ENCODE peak calls at places on chromosomes 16 and 17, in five cellular contexts. B is HCT116, R is HepG2, J is GM12878, Q is K562. F is an unnamed sample.

GRCh38 chr17:81513669-81514484 is 1.3 kb upstream of the ACTG1 start:
- DNase-seq in Q (peak; percentile 47), R (peak; percentile 72), B (no peak), J (no peak), F (no peak)

GRCh38 chr16:24717411-24717810 is 12.0 kb upstream of the TNRC6A start:
- DNase-seq in R (no peak), B (no peak), J (no peak), Q (no peak), F (no peak)

GRCh38 chr17:63365366-63366237 is 80.5 kb downstream of the CYB561 start:
- DNase-seq in B (no peak), Q (no peak), J (no peak), R (no peak), F (no peak)

GRCh38 chr16:66150691-66151090 is 215.8 kb upstream of the CDH5 start:
- DNase-seq in R (no peak), Q (no peak), B (no peak), J (no peak), F (no peak)

GRCh38 chr16:18800674-18801196 is 614 bp downstream of the ARL6IP1 start:
- DNase-seq in J (no peak), R (no peak), Q (peak; percentile 29), B (no peak), F (no peak)

GRCh38 chr16:74226361-74226979 is 70.1 kb upstream of the PSMD7 start:
- DNase-seq in B (peak; percentile 16), Q (peak; percentile 8), R (no peak), J (no peak), F (no peak)

GRCh38 chr16:56950881-56951771 is 10.6 kb upstream of the CETP start:
- DNase-seq in Q (peak; percentile 65), B (no peak), R (peak; percentile 61), J (no peak), F (peak; percentile 40)

GRCh38 chr16:48075398-48075797 is 80.4 kb downstream of the ABCC12 start:
- DNase-seq in B (no peak), J (no peak), R (peak; percentile 14), Q (no peak), F (no peak)

GRCh38 chr17:49508891-49509587 is 13.9 kb downstream of the NGFR start:
- DNase-seq in R (no peak), J (no peak), B (no peak), Q (no peak), F (no peak)

GRCh38 chr16:77502448-77502847 is 67.6 kb upstream of the ADAMTS18 start:
- DNase-seq in Q (no peak), R (no peak), B (no peak), J (no peak), F (no peak)

GRCh38 chr17:45784583-45785372 is 658 bp downstream of the CRHR1 start:
- DNase-seq in J (no peak), B (no peak), R (peak; percentile 24), Q (peak; percentile 64), F (no peak)

GRCh38 chr16:57473906-57474305 is 11.4 kb downstream of the POLR2C start:
- DNase-seq in Q (no peak), J (no peak), R (no peak), B (no peak), F (no peak)

GRCh38 chr16:58243528-58244004 is 45.7 kb upstream of the CSNK2A2 start:
- DNase-seq in R (no peak), B (no peak), J (peak; percentile 91), Q (peak; percentile 70), F (no peak)

GRCh38 chr17:38341035-38341721 is 2.6 kb downstream of the GPR179 start:
- DNase-seq in Q (no peak), R (peak; percentile 47), J (no peak), B (no peak), F (no peak)

GRCh38 chr17:30565073-30565935 is 88.1 kb downstream of the GOSR1 start:
- DNase-seq in R (no peak), B (no peak), J (no peak), Q (no peak), F (no peak)

GRCh38 chr16:52912565-52913173 is 140.0 kb downstream of the CHD9NB start:
- DNase-seq in R (peak; percentile 78), J (peak; percentile 11), Q (peak; percentile 64), B (peak; percentile 55), F (peak; percentile 81)

GRCh38 chr16:5017678-5017969 is 16.1 kb downstream of the NAGPA start:
- DNase-seq in R (no peak), B (no peak), J (no peak), Q (no peak), F (no peak)

GRCh38 chr16:3029499-3030127 is 5.8 kb downstream of the THOC6 start:
- DNase-seq in J (no peak), B (no peak), R (no peak), Q (peak; percentile 80), F (no peak)

GRCh38 chr16:20906225-20906870 is 5.8 kb downstream of the LYRM1 start:
- DNase-seq in J (no peak), R (no peak), Q (no peak), B (no peak), F (no peak)

GRCh38 chr17:51590071-51590470 is 329.7 kb downstream of the UTP18 start:
- DNase-seq in J (no peak), B (no peak), R (no peak), Q (no peak), F (no peak)

GRCh38 chr17:39150795-39151679 is at the start of gene PLXDC1:
- DNase-seq in B (no peak), J (no peak), R (no peak), Q (no peak), F (no peak)

GRCh38 chr17:44132275-44132821 is 8.9 kb upstream of the HDAC5 start:
- DNase-seq in B (no peak), R (no peak), Q (peak; percentile 77), J (no peak), F (no peak)

GRCh38 chr16:765488-765865 is 4.9 kb downstream of the MSLN start:
- DNase-seq in Q (no peak), R (no peak), J (no peak), B (no peak), F (no peak)

GRCh38 chr16:4743217-4743897 is 9.0 kb downstream of the DNAAF8 start:
- DNase-seq in B (no peak), R (no peak), Q (no peak), J (no peak), F (no peak)

GRCh38 chr17:27651411-27652345 is 20.7 kb downstream of the LGALS9 start:
- DNase-seq in R (peak; percentile 23), J (no peak), B (no peak), Q (peak; percentile 79), F (peak; percentile 8)

GRCh38 chr16:50202926-50203624 is 50.0 kb downstream of the TENT4B start:
- DNase-seq in B (peak; percentile 62), Q (no peak), R (peak; percentile 92), J (no peak), F (no peak)

GRCh38 chr17:12666718-12667117 is 1.0 kb downstream of the MYOCD start:
- DNase-seq in J (no peak), Q (no peak), R (no peak), B (no peak), F (no peak)
- TF ChIP-seq YY1 in J (no peak), Q (no peak), R (no peak), B (no peak), F (no peak)

GRCh38 chr16:87344931-87345631 is 27.9 kb upstream of the C16orf95 start:
- DNase-seq in J (no peak), R (no peak), B (no peak), Q (no peak), F (no peak)
- TF ChIP-seq ZNF274 in J (no peak), R (no peak), B (no peak), Q (no peak), F (no peak)

GRCh38 chr16:28845173-28846079 is 722 bp downstream of the TUFM start:
- DNase-seq in B (peak; percentile 53), J (no peak), R (peak; percentile 64), Q (peak; percentile 83), F (no peak)
- TF ChIP-seq YY1 in B (no peak), J (no peak), R (no peak), Q (no peak), F (no peak)

GRCh38 chr17:72392056-72393010 is 271.5 kb downstream of the SOX9 start:
- DNase-seq in J (peak; percentile 68), R (no peak), B (no peak), Q (no peak), F (no peak)
- TF ChIP-seq ZNF274 in J (no peak), R (no peak), B (no peak), Q (no peak), F (no peak)

GRCh38 chr17:65917560-65917959 is 274.4 kb downstream of the CEP112 start:
- DNase-seq in R (no peak), B (no peak), Q (no peak), J (no peak), F (no peak)
- TF ChIP-seq YY1 in R (no peak), B (no peak), Q (no peak), J (no peak), F (no peak)

F was measured in NT2/D1.